ENCODE peak calls at places on chromosome 15, in four cellular contexts. One of them, this sample, is unnamed. For H3K9me3 and H3K4me1, the result is how much of the 10 kb centered on the place peaks cover.

GRCh38 chr15:91593081-91593480 is 260.4 kb upstream of the SLCO3A1 start:
- DNase-seq in gastrocnemius medialis: no peak
- DNase-seq in suprapubic skin: no peak
- DNase-seq in breast epithelium: no peak
- DNase-seq in this sample: no peak

GRCh38 chr15:42156266-42156922 is at the start of gene PLA2G4F:
- DNase-seq in breast epithelium: peak
- DNase-seq in gastrocnemius medialis: peak
- DNase-seq in suprapubic skin: peak
- DNase-seq in this sample: no peak

GRCh38 chr15:101134780-101135179 is 117.1 kb downstream of the CHSY1 start:
- DNase-seq in breast epithelium: no peak
- DNase-seq in gastrocnemius medialis: no peak
- DNase-seq in suprapubic skin: no peak
- DNase-seq in this sample: no peak

GRCh38 chr15:32898414-32898813 is 180.6 kb downstream of the GREM1 start:
- DNase-seq in breast epithelium: no peak
- DNase-seq in suprapubic skin: no peak
- DNase-seq in gastrocnemius medialis: no peak
- DNase-seq in this sample: no peak

GRCh38 chr15:96234109-96234892 is 96.2 kb upstream of the NR2F2 start:
- DNase-seq in suprapubic skin: no peak
- DNase-seq in gastrocnemius medialis: no peak
- DNase-seq in breast epithelium: no peak
- DNase-seq in this sample: no peak

GRCh38 chr15:37813306-37813705 is 121.1 kb upstream of the TMCO5A start:
- DNase-seq in suprapubic skin: no peak
- DNase-seq in gastrocnemius medialis: no peak
- DNase-seq in breast epithelium: no peak
- DNase-seq in this sample: no peak

GRCh38 chr15:79176151-79176550 is 85.6 kb upstream of the RASGRF1 start:
- DNase-seq in gastrocnemius medialis: no peak
- DNase-seq in suprapubic skin: peak
- DNase-seq in breast epithelium: no peak
- DNase-seq in this sample: no peak

GRCh38 chr15:35646790-35647189 is 100.8 kb upstream of the DPH6 start:
- DNase-seq in gastrocnemius medialis: no peak
- DNase-seq in breast epithelium: no peak
- DNase-seq in suprapubic skin: no peak
- DNase-seq in this sample: no peak

GRCh38 chr15:22265056-22265945 is 185.0 kb downstream of the OR4M2 start:
- DNase-seq in breast epithelium: no peak
- DNase-seq in gastrocnemius medialis: no peak
- DNase-seq in suprapubic skin: no peak
- DNase-seq in this sample: no peak

GRCh38 chr15:94984886-94985285 is 753.5 kb downstream of the MCTP2 start:
- DNase-seq in suprapubic skin: no peak
- DNase-seq in breast epithelium: no peak
- DNase-seq in gastrocnemius medialis: no peak
- DNase-seq in this sample: no peak
- H3K9me3 ChIP-seq in suprapubic skin: under half
- H3K9me3 ChIP-seq in breast epithelium: under half
- H3K9me3 ChIP-seq in gastrocnemius medialis: under half
- H3K9me3 ChIP-seq in this sample: under half

DNA sequence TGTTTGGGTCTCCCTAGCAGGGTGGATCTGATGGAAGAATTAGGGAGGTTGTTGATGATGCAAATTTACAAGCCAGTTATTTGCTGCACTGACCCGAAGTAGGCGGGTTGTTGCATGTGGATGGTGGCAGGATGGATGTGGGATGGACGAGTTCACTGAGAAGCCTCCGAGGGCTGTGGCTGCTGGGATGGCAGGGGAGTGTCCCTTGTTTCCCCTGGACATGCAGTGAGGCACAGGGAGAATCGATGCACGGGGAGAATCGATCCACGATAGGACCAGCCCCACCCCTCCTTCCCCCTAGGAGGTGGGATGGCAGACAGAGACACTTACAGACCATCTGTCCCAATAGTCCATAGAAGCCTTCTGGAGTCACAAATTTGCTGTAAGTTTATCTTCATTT is 31.0 kb upstream of the KLF13 start:
- DNase-seq in suprapubic skin: peak
- DNase-seq in breast epithelium: peak
- DNase-seq in gastrocnemius medialis: no peak
- DNase-seq in this sample: no peak
- H3K27ac ChIP-seq in suprapubic skin: no peak
- H3K27ac ChIP-seq in breast epithelium: no peak
- H3K27ac ChIP-seq in gastrocnemius medialis: no peak
- H3K27ac ChIP-seq in this sample: no peak

DNA sequence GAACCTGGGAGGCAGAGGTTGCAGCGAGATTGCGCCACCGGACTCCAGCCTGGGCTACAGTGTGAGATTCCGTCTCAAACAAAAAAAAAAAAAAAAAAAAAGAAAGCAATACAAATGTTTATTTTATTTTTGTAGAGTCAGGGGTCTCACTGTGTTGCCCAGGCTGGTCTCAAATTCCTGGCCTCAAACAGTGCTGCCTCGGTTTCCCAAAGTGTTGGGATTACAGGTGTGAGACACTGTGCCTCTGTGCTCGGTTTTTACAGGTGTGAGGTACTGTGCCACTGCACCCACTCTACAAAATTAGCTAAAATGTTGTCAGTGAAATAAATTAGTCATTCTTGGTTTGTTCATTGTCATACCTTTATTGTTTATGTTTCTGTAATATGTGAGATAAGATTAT is 5.5 kb downstream of the PIAS1 start:
- DNase-seq in suprapubic skin: no peak
- DNase-seq in breast epithelium: no peak
- DNase-seq in gastrocnemius medialis: no peak
- DNase-seq in this sample: no peak
- H3K4me1 ChIP-seq in suprapubic skin: half or more
- H3K4me1 ChIP-seq in breast epithelium: under half
- H3K4me1 ChIP-seq in gastrocnemius medialis: half or more
- H3K4me1 ChIP-seq in this sample: half or more

GRCh38 chr15:25173241-25174028 is 218.6 kb downstream of the SNRPN start:
- DNase-seq in suprapubic skin: peak
- DNase-seq in gastrocnemius medialis: no peak
- DNase-seq in breast epithelium: peak
- DNase-seq in this sample: no peak

GRCh38 chr15:25170781-25171110 is 216.0 kb downstream of the SNRPN start:
- DNase-seq in suprapubic skin: no peak
- DNase-seq in breast epithelium: no peak
- DNase-seq in gastrocnemius medialis: no peak
- DNase-seq in this sample: no peak

GRCh38 chr15:25171111-25171811 is 216.5 kb downstream of the SNRPN start:
- DNase-seq in gastrocnemius medialis: no peak
- DNase-seq in breast epithelium: peak
- DNase-seq in suprapubic skin: no peak
- DNase-seq in this sample: no peak

GRCh38 chr15:25171856-25172687 is 217.3 kb downstream of the SNRPN start:
- DNase-seq in suprapubic skin: no peak
- DNase-seq in gastrocnemius medialis: no peak
- DNase-seq in breast epithelium: peak
- DNase-seq in this sample: no peak

DNA sequence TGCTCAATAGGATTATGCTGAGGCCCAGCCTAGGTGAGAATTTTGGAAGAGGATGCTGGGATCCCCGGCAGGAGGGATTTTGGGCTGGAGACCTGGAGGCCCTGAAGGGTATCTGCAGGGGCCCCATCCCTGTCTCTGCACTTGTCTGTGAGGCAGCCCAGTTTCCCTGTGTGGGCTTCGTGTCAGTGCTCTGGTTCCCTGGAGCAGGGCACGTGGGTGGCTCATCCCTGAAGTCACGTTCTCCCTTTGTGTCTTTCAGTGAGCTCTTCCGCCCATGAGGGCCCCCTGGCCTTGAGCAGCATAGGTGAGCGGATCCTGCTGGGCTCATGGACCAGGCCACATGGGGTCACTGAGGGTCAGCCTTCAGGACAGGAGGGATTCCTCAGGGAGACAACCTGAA is 217.9 kb downstream of the SNRPN start:
- DNase-seq in breast epithelium: peak
- DNase-seq in suprapubic skin: no peak
- DNase-seq in gastrocnemius medialis: no peak
- DNase-seq in this sample: no peak
- H3K9me3 ChIP-seq in breast epithelium: half or more
- H3K9me3 ChIP-seq in suprapubic skin: under half
- H3K9me3 ChIP-seq in gastrocnemius medialis: under half
- H3K9me3 ChIP-seq in this sample: under half

DNA sequence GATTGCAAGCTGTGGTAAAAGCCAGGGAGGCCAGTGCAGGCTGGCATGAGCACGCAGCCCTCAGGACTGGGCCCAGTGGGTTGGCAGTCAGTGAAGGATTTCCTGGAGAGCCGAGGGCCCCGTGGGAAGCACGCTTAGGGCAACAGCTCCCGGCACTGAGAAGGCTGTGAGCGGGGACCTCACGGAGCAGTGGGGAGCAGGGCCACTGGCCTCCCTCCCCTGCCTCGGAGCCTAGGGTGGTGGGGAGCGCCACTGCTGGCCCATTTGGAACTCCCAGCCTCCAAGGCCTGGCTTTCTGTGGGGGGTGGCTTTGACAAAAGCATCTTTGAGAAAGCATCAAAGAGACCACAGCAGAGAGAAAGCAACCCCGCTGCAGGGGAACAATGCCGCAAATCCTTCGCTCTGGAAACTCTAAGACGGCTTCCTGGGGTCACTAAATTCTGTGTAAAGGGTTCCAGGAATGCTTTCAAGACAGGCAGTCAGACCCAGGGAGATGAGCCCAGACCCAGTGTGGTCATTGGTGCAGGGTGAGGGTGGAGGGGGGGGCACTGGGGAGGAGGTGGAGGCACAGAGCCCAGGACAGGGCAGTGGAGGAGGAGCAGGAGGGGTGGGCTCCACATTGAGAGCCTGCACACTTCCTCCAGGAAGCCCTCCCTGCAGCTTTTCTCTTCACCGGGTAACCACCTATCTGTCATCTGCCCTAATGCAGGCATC is 9.5 kb upstream of the APBA2 start:
- DNase-seq in suprapubic skin: no peak
- DNase-seq in gastrocnemius medialis: no peak
- DNase-seq in breast epithelium: no peak
- DNase-seq in this sample: no peak
- H3K27ac ChIP-seq in suprapubic skin: no peak
- H3K27ac ChIP-seq in gastrocnemius medialis: no peak
- H3K27ac ChIP-seq in breast epithelium: no peak
- H3K27ac ChIP-seq in this sample: no peak

This sample was measured in thoracic aorta.